ENCODE peak calls at places on chromosomes 7 and 10, in nine cellular contexts. One of them, this sample, is unnamed.

GRCh38 chr7:4631664-4632171 is 50.4 kb upstream of the FOXK1 start:
- DNase-seq in heart right ventricle: peak; percentile 64
- DNase-seq in epithelial cell of esophagus: peak; percentile 92
- DNase-seq in spleen: peak; percentile 65
- DNase-seq in GM12878: no peak
- DNase-seq in AG04449: peak; percentile 60
- DNase-seq in fibroblast of pulmonary artery: peak; percentile 95
- DNase-seq in mucosa of descending colon: peak; percentile 71
- DNase-seq in fibroblast of lung: peak; percentile 87
- DNase-seq in this sample: no peak

GRCh38 chr10:35336921-35337741 is 822 bp downstream of the CCNY start:
- DNase-seq in fibroblast of lung: peak; percentile 40
- DNase-seq in heart right ventricle: peak; percentile 54
- DNase-seq in GM12878: no peak
- DNase-seq in spleen: peak; percentile 91
- DNase-seq in AG04449: no peak
- DNase-seq in epithelial cell of esophagus: peak; percentile 36
- DNase-seq in mucosa of descending colon: peak; percentile 68
- DNase-seq in fibroblast of pulmonary artery: no peak
- DNase-seq in this sample: no peak

GRCh38 chr10:6231146-6231545 is 28.4 kb downstream of the PFKFB3 start:
- DNase-seq in heart right ventricle: no peak
- DNase-seq in GM12878: no peak
- DNase-seq in mucosa of descending colon: no peak
- DNase-seq in fibroblast of lung: no peak
- DNase-seq in spleen: peak; percentile 52
- DNase-seq in fibroblast of pulmonary artery: no peak
- DNase-seq in epithelial cell of esophagus: no peak
- DNase-seq in AG04449: no peak
- DNase-seq in this sample: no peak

GRCh38 chr10:12707461-12708185 is 293.9 kb downstream of the CCDC3 start:
- DNase-seq in AG04449: peak; percentile 93
- DNase-seq in GM12878: peak; percentile 11
- DNase-seq in fibroblast of lung: peak; percentile 99
- DNase-seq in spleen: no peak
- DNase-seq in heart right ventricle: no peak
- DNase-seq in epithelial cell of esophagus: peak; percentile 88
- DNase-seq in mucosa of descending colon: no peak
- DNase-seq in fibroblast of pulmonary artery: peak; percentile 92
- DNase-seq in this sample: peak; percentile 48

GRCh38 chr10:132606536-132607316 is 69.1 kb downstream of the INPP5A start:
- DNase-seq in fibroblast of lung: peak; percentile 57
- DNase-seq in spleen: peak; percentile 81
- DNase-seq in fibroblast of pulmonary artery: peak; percentile 31
- DNase-seq in AG04449: no peak
- DNase-seq in mucosa of descending colon: no peak
- DNase-seq in heart right ventricle: peak; percentile 69
- DNase-seq in epithelial cell of esophagus: no peak
- DNase-seq in GM12878: no peak
- DNase-seq in this sample: no peak

GRCh38 chr7:24831240-24831639 is 74.0 kb upstream of the GSDME start:
- DNase-seq in epithelial cell of esophagus: no peak
- DNase-seq in fibroblast of lung: peak; percentile 77
- DNase-seq in AG04449: no peak
- DNase-seq in spleen: no peak
- DNase-seq in GM12878: no peak
- DNase-seq in heart right ventricle: no peak
- DNase-seq in fibroblast of pulmonary artery: peak; percentile 63
- DNase-seq in mucosa of descending colon: no peak
- DNase-seq in this sample: no peak

GRCh38 chr7:28627263-28627653 is 214.9 kb downstream of the CREB5 start:
- DNase-seq in heart right ventricle: no peak
- DNase-seq in fibroblast of pulmonary artery: no peak
- DNase-seq in fibroblast of lung: peak; percentile 31
- DNase-seq in GM12878: no peak
- DNase-seq in AG04449: no peak
- DNase-seq in mucosa of descending colon: no peak
- DNase-seq in spleen: no peak
- DNase-seq in epithelial cell of esophagus: no peak
- DNase-seq in this sample: no peak

GRCh38 chr10:3773465-3774017 is 11.5 kb downstream of the KLF6 start:
- DNase-seq in AG04449: no peak
- DNase-seq in epithelial cell of esophagus: peak; percentile 73
- DNase-seq in fibroblast of lung: no peak
- DNase-seq in heart right ventricle: no peak
- DNase-seq in fibroblast of pulmonary artery: peak; percentile 59
- DNase-seq in GM12878: no peak
- DNase-seq in spleen: no peak
- DNase-seq in mucosa of descending colon: no peak
- DNase-seq in this sample: no peak

GRCh38 chr10:16640153-16640552 is 118.5 kb upstream of the C1QL3 start:
- DNase-seq in fibroblast of lung: no peak
- DNase-seq in fibroblast of pulmonary artery: no peak
- DNase-seq in mucosa of descending colon: no peak
- DNase-seq in GM12878: no peak
- DNase-seq in heart right ventricle: no peak
- DNase-seq in epithelial cell of esophagus: no peak
- DNase-seq in AG04449: no peak
- DNase-seq in spleen: no peak
- DNase-seq in this sample: no peak

GRCh38 chr7:3282457-3282856 is 18.6 kb upstream of the SDK1 start:
- DNase-seq in GM12878: no peak
- DNase-seq in fibroblast of lung: no peak
- DNase-seq in spleen: no peak
- DNase-seq in epithelial cell of esophagus: peak; percentile 5
- DNase-seq in mucosa of descending colon: no peak
- DNase-seq in fibroblast of pulmonary artery: peak; percentile 70
- DNase-seq in AG04449: no peak
- DNase-seq in heart right ventricle: no peak
- DNase-seq in this sample: no peak

GRCh38 chr7:2204446-2204845 is 28.3 kb downstream of the MAD1L1 start:
- DNase-seq in fibroblast of lung: no peak
- DNase-seq in epithelial cell of esophagus: no peak
- DNase-seq in AG04449: no peak
- DNase-seq in heart right ventricle: no peak
- DNase-seq in mucosa of descending colon: no peak
- DNase-seq in fibroblast of pulmonary artery: no peak
- DNase-seq in spleen: peak; percentile 60
- DNase-seq in GM12878: no peak
- DNase-seq in this sample: no peak
- H3K4me3 ChIP-seq in fibroblast of lung: no peak overlapping the region
- H3K4me3 ChIP-seq in epithelial cell of esophagus: no peak overlapping the region
- H3K4me3 ChIP-seq in AG04449: no peak overlapping the region
- H3K4me3 ChIP-seq in heart right ventricle: no peak overlapping the region
- H3K4me3 ChIP-seq in mucosa of descending colon: no peak overlapping the region
- H3K4me3 ChIP-seq in fibroblast of pulmonary artery: no peak overlapping the region
- H3K4me3 ChIP-seq in spleen: no peak overlapping the region
- H3K4me3 ChIP-seq in GM12878: no peak overlapping the region
- H3K4me3 ChIP-seq in this sample: no peak overlapping the region

GRCh38 chr7:434891-435486 is 84.7 kb downstream of the PDGFA start:
- DNase-seq in spleen: no peak
- DNase-seq in epithelial cell of esophagus: peak; percentile 32
- DNase-seq in heart right ventricle: no peak
- DNase-seq in AG04449: no peak
- DNase-seq in GM12878: no peak
- DNase-seq in fibroblast of lung: no peak
- DNase-seq in mucosa of descending colon: peak; percentile 65
- DNase-seq in fibroblast of pulmonary artery: no peak
- DNase-seq in this sample: no peak

GRCh38 chr7:432933-433332 is 86.7 kb downstream of the PDGFA start:
- DNase-seq in spleen: no peak
- DNase-seq in fibroblast of lung: no peak
- DNase-seq in heart right ventricle: no peak
- DNase-seq in epithelial cell of esophagus: no peak
- DNase-seq in AG04449: no peak
- DNase-seq in GM12878: no peak
- DNase-seq in fibroblast of pulmonary artery: no peak
- DNase-seq in mucosa of descending colon: no peak
- DNase-seq in this sample: no peak

GRCh38 chr7:431658-432111 is 88.0 kb downstream of the PDGFA start:
- DNase-seq in fibroblast of pulmonary artery: no peak
- DNase-seq in heart right ventricle: no peak
- DNase-seq in fibroblast of lung: peak; percentile 39
- DNase-seq in spleen: no peak
- DNase-seq in epithelial cell of esophagus: no peak
- DNase-seq in AG04449: no peak
- DNase-seq in mucosa of descending colon: no peak
- DNase-seq in GM12878: no peak
- DNase-seq in this sample: no peak

GRCh38 chr7:432256-432655 is 87.4 kb downstream of the PDGFA start:
- DNase-seq in GM12878: no peak
- DNase-seq in fibroblast of pulmonary artery: no peak
- DNase-seq in epithelial cell of esophagus: no peak
- DNase-seq in fibroblast of lung: no peak
- DNase-seq in spleen: no peak
- DNase-seq in AG04449: no peak
- DNase-seq in mucosa of descending colon: no peak
- DNase-seq in heart right ventricle: peak; percentile 5
- DNase-seq in this sample: no peak

DNA sequence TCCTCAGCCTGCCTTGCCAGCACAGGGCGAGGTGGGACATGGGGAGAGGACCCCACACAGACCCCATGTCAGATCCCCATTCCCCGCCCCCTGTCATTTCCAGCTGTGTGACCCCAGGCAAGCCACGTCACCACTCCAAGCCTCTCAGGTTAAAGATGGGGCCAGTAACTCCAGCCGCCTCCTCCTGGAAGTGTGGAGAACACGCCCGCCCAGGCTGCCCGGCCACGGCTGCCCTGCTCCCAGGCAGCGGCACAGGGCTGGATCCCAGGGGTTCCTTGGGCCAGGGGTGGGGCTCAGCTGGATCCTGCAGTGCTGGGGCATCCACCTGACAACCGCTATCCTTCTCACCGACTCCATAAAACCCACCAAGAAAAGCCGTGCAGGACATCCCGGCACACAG is 86.1 kb downstream of the PDGFA start:
- DNase-seq in fibroblast of pulmonary artery: no peak
- DNase-seq in epithelial cell of esophagus: no peak
- DNase-seq in AG04449: no peak
- DNase-seq in GM12878: no peak
- DNase-seq in heart right ventricle: peak; percentile 4
- DNase-seq in mucosa of descending colon: no peak
- DNase-seq in spleen: no peak
- DNase-seq in fibroblast of lung: no peak
- DNase-seq in this sample: no peak
- TF ChIP-seq CTCF in fibroblast of pulmonary artery: no peak
- TF ChIP-seq CTCF in epithelial cell of esophagus: no peak
- TF ChIP-seq CTCF in AG04449: no peak
- TF ChIP-seq CTCF in GM12878: no peak
- TF ChIP-seq CTCF in heart right ventricle: no peak
- TF ChIP-seq CTCF in mucosa of descending colon: no peak
- TF ChIP-seq CTCF in spleen: no peak
- TF ChIP-seq CTCF in fibroblast of lung: no peak
- TF ChIP-seq CTCF in this sample: no peak

DNA sequence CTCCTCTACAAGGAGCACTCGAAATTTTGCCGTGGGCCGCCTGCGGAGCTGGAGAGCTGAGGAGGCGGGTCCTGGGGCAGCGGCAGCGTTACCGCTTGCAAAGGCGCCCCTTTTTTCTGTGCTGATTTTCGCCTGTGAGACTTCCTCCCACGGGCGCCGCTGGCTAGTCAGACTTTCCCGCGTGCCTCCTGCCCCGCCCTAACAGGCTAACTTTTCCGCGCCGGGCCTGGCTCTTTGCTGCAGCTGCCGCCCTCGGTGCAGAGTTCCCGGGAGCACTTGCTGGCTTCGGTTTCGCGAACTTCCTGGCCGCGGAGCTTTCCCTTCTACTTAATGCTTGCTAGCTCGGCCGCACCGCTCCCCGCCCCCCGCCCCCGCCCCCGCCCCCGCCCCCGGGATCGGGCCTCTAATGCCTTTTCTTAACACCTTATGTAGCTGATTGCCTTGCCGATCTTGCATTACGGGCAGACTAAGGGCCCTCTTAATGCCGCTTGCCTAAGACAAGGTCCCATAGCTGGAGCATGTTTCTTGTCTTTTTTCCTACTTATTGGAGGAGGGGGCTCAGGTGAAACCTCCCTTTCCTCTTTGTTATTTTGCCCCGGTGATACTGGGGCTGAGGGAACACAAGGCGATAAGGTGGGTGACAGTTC is 37.9 kb upstream of the RASGEF1A start:
- DNase-seq in epithelial cell of esophagus: peak; percentile 36
- DNase-seq in mucosa of descending colon: peak; percentile 84
- DNase-seq in GM12878: no peak
- DNase-seq in heart right ventricle: peak; percentile 75
- DNase-seq in fibroblast of lung: peak; percentile 52
- DNase-seq in spleen: peak; percentile 92
- DNase-seq in AG04449: no peak
- DNase-seq in fibroblast of pulmonary artery: peak; percentile 38
- DNase-seq in this sample: no peak
- H3K4me3 ChIP-seq in epithelial cell of esophagus: peak overlapping the region; percentile 14
- H3K4me3 ChIP-seq in mucosa of descending colon: no peak overlapping the region
- H3K4me3 ChIP-seq in GM12878: no peak overlapping the region
- H3K4me3 ChIP-seq in heart right ventricle: peak overlapping the region; percentile 43
- H3K4me3 ChIP-seq in fibroblast of lung: peak overlapping the region; percentile 31
- H3K4me3 ChIP-seq in spleen: peak overlapping the region; percentile 6
- H3K4me3 ChIP-seq in AG04449: peak overlapping the region; percentile 44
- H3K4me3 ChIP-seq in fibroblast of pulmonary artery: peak overlapping the region; percentile 42
- H3K4me3 ChIP-seq in this sample: no peak overlapping the region

DNA sequence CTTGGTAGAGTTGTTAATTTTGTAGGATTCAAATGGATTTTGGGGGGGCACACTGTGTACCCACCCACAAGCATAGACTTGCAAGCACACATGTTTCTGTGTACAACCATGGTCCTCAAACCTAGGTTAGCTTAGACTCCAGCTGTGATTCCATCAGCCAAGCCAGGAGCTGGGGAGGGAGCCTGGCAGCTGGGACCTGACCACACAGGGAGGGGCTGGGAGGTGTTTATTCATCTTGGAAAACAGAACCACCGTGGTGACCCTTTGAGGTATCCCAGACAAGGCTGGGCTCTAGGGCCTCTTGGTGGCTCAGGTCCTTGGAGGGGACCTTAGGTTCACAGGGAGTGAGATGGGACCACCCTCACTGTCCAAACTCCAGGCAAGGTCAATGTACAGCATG is 410.3 kb downstream of the NEBL start:
- DNase-seq in epithelial cell of esophagus: no peak
- DNase-seq in heart right ventricle: no peak
- DNase-seq in mucosa of descending colon: no peak
- DNase-seq in AG04449: no peak
- DNase-seq in fibroblast of pulmonary artery: no peak
- DNase-seq in fibroblast of lung: no peak
- DNase-seq in GM12878: no peak
- DNase-seq in spleen: no peak
- DNase-seq in this sample: no peak
- TF ChIP-seq CTCF in epithelial cell of esophagus: no peak
- TF ChIP-seq CTCF in heart right ventricle: no peak
- TF ChIP-seq CTCF in mucosa of descending colon: no peak
- TF ChIP-seq CTCF in AG04449: no peak
- TF ChIP-seq CTCF in fibroblast of pulmonary artery: no peak
- TF ChIP-seq CTCF in fibroblast of lung: no peak
- TF ChIP-seq CTCF in GM12878: no peak
- TF ChIP-seq CTCF in spleen: no peak
- TF ChIP-seq CTCF in this sample: no peak